ENCODE peak calls at places on chromosome 9, in ten cellular contexts. E, Q, R, A, G, W, J, O, P and Z are unnamed samples.

GRCh38 chr9:34252670-34253459 is 74.0 kb downstream of the UBAP1 start:
- DNase-seq in R (peak; percentile 55), Q (peak; percentile 56), E (peak; percentile 66), A (no peak), G (peak; percentile 24), J (no peak), P (no peak), O (peak; percentile 89), W (peak; percentile 71), Z (peak; percentile 74)

GRCh38 chr9:33415152-33416038 is 13.0 kb upstream of the AQP7 start:
- DNase-seq in Q (peak; percentile 35), A (no peak), G (peak; percentile 96), J (peak; percentile 93), R (peak; percentile 94), P (no peak), O (peak; percentile 93), W (peak; percentile 89), E (peak; percentile 92), Z (peak; percentile 69)

GRCh38 chr9:13568446-13568845 is 289.0 kb upstream of the MPDZ start:
- DNase-seq in R (no peak), A (peak; percentile 9), W (no peak), E (no peak), Q (no peak), P (no peak), J (no peak), G (peak; percentile 8), O (no peak), Z (peak; percentile 2)

GRCh38 chr9:78074385-78075291 is 43.0 kb upstream of the GNAQ start:
- DNase-seq in O (no peak), E (no peak), R (no peak), G (no peak), W (no peak), J (no peak), P (no peak), A (no peak), Q (no peak), Z (no peak)

GRCh38 chr9:126411948-126412284 is 85.3 kb downstream of the MVB12B start:
- DNase-seq in P (no peak), G (no peak), E (no peak), R (no peak), Q (no peak), J (no peak), A (no peak), O (no peak), W (no peak), Z (no peak)

GRCh38 chr9:5512658-5513452 is 2.5 kb downstream of the PDCD1LG2 start:
- DNase-seq in P (no peak), O (no peak), A (no peak), J (no peak), R (no peak), Q (no peak), G (no peak), E (no peak), W (no peak), Z (no peak)

GRCh38 chr9:100652850-100653249 is 75.0 kb downstream of the CAVIN4 start:
- DNase-seq in J (no peak), W (no peak), Q (no peak), O (no peak), R (no peak), A (no peak), E (no peak), G (no peak), P (no peak), Z (no peak)

GRCh38 chr9:6552738-6553121 is 92.8 kb downstream of the GLDC start:
- DNase-seq in O (no peak), J (no peak), Q (peak; percentile 64), A (peak; percentile 21), G (no peak), E (no peak), R (no peak), P (no peak), W (no peak), Z (no peak)

GRCh38 chr9:2655411-2655901 is 33.9 kb downstream of the VLDLR start:
- DNase-seq in Q (peak; percentile 93), P (no peak), A (peak; percentile 89), J (no peak), W (peak; percentile 9), G (no peak), E (no peak), O (no peak), R (no peak), Z (no peak)

GRCh38 chr9:90830977-90831376 is 29.4 kb downstream of the SYK start:
- DNase-seq in J (no peak), O (no peak), E (no peak), Q (no peak), G (no peak), A (no peak), W (no peak), R (no peak), P (no peak), Z (no peak)

GRCh38 chr9:25742241-25742640 is 64.0 kb upstream of the TUSC1 start:
- DNase-seq in G (no peak), W (no peak), E (no peak), P (no peak), Q (no peak), R (no peak), J (no peak), A (no peak), O (no peak), Z (peak; percentile 6)

GRCh38 chr9:131888923-131889322 is 149.0 kb upstream of the RAPGEF1 start:
- DNase-seq in J (no peak), W (no peak), P (no peak), Q (no peak), G (no peak), A (no peak), E (no peak), R (no peak), O (no peak), Z (no peak)

DNA sequence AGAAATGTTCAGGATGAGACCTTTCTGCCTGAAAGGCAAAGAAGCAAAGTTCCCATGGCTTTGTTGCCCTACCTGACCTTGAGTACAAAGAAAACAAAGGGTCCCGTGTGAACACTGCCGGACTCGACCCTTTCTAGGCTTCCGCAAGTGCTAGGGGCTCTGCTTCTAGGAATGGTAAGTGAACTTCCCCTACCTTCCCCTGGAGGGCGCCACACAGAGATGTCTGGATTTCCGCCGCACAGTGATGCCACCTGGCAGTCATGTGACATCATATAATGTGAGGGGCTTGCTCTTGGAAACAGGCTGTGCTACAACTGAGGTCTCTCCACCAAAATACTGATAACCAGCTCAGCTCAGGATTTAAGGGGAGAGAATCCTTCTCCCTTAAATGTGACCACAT is 56.6 kb downstream of the HSD17B3 start:
- DNase-seq in E (no peak), A (no peak), J (no peak), R (no peak), W (no peak), Q (no peak), O (peak; percentile 79), G (no peak), P (no peak), Z (peak; percentile 19)
- TF ChIP-seq CTCF in E (no peak), A (no peak), J (no peak), R (no peak), W (no peak), Q (peak; percentile 33), O (peak; percentile 71), G (no peak), P (no peak), Z (peak; percentile 41)

DNA sequence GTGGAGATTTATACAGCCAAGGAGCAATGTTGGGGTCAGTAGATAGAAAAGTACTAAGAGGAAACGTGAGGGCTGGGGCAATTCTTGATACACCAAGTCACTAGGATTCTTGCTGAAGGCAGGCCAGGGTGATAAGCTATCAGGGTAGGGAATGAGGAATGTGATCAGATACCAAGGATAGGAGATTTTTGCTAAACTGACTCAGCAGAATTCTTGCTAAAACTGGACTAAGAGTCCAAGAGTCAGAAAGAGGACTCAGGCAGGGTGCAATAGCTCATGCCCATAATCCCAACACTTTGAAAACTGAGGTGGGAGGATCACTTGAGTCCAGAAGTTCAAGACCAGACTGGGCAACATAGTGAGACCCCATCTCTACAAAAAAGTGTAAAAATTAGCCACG is 71.7 kb downstream of the ENTREP1 start:
- DNase-seq in O (no peak), J (no peak), R (no peak), E (no peak), P (no peak), A (no peak), Q (no peak), G (no peak), W (no peak), Z (no peak)
- TF ChIP-seq CTCF in O (no peak), J (no peak), R (no peak), E (no peak), P (no peak), A (no peak), Q (no peak), G (no peak), W (no peak), Z (no peak)

GRCh38 chr9:125346351-125346750 is 84.7 kb downstream of the GAPVD1 start:
- DNase-seq in A (no peak), W (no peak), Q (no peak), J (no peak), E (no peak), O (no peak), G (no peak), R (no peak), P (no peak), Z (no peak)

GRCh38 chr9:125338929-125339328 is 77.3 kb downstream of the GAPVD1 start:
- DNase-seq in R (no peak), O (no peak), G (no peak), Q (no peak), J (no peak), E (no peak), P (no peak), W (no peak), A (no peak), Z (no peak)

GRCh38 chr9:125341566-125341965 is 79.9 kb downstream of the GAPVD1 start:
- DNase-seq in G (no peak), Q (no peak), J (no peak), R (no peak), W (no peak), A (no peak), O (no peak), E (no peak), P (no peak), Z (no peak)

DNA sequence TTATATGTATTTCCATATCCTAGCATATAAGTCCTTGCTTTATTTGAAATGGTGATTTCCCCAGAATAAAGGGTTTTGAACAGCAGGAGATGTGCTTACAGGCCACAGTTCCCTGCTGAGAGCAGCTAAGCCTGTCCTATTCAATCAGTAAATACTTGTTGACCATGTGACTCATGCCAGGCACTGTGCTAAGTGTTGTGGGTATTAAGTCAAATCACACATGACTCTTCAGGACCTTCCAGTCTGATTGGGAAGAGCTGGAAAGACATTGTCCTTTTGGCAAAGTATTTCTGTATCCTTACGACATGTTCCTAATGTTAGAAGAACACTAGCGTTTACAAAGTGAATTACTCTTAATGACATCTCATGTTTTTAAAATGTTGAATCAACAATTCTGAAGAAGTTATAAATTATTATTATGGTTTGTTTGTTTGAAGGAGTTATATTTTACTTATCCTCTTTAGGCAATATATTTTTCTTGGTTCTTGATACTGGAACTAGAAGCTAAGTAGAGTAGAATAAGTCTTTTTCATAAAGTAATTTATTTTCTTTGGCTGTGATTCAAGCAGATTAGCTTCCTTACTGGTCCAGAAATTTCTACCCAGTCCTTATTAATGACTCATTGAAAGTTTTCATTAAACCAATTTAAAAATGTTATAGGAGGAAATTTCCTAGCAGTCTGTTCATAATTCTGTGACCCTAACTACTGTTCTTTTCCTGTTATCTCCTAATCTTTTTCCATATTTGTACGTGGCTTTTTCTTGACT is 82.1 kb downstream of the GAPVD1 start:
- DNase-seq in Q (peak; percentile 69), W (no peak), O (no peak), E (no peak), R (peak; percentile 34), J (no peak), G (no peak), P (no peak), A (peak; percentile 69), Z (no peak)
- TF ChIP-seq CTCF in Q (no peak), W (no peak), O (no peak), E (no peak), R (no peak), J (no peak), G (no peak), P (no peak), A (no peak), Z (no peak)

GRCh38 chr9:137176302-137177182 is 4.7 kb upstream of the TMEM210 start:
- DNase-seq in A (no peak), P (peak; percentile 13), O (no peak), E (peak; percentile 66), J (peak; percentile 53), G (peak; percentile 59), W (peak; percentile 91), Q (peak; percentile 29), R (no peak), Z (no peak)
- TF ChIP-seq CTCF in A (peak; percentile 55), P (peak; percentile 29), O (peak; percentile 58), E (peak; percentile 78), J (peak; percentile 49), G (peak; percentile 41), W (peak; percentile 54), Q (peak; percentile 80), R (no peak), Z (peak; percentile 63)